ENCODE peak calls at places on chromosomes 1 and 21, in seven cellular contexts. P is psoas muscle, D is C1 segment of cervical spinal cord, K is mesenchymal stem cell, Y is SW 1271, Z is adipocyte, U is substantia nigra. F is an unnamed sample.

GRCh38 chr21:45439171-45439872 is 34.4 kb downstream of the COL18A1 start:
- DNase-seq in U (no peak), Y (peak), P (peak), K (peak), Z (peak), D (peak), F (peak)

GRCh38 chr1:198858026-198858425 is 219.2 kb downstream of the PTPRC start:
- DNase-seq in U (no peak), D (no peak), P (no peak), Y (no peak), K (peak), Z (no peak), F (peak)

GRCh38 chr1:84704872-84705426 is 14.7 kb upstream of the SSX2IP start:
- DNase-seq in P (no peak), U (no peak), D (no peak), K (no peak), Z (no peak), Y (no peak), F (no peak)

GRCh38 chr1:203327684-203328457 is 22.6 kb downstream of the BTG2 start:
- DNase-seq in Y (peak), D (no peak), U (no peak), Z (peak), K (peak), P (no peak), F (peak)

GRCh38 chr1:206020393-206021007 is 3.2 kb downstream of the CTSE start:
- DNase-seq in Y (no peak), D (no peak), P (no peak), Z (no peak), U (no peak), K (no peak), F (no peak)

GRCh38 chr1:228240411-228241240 is 32.8 kb downstream of the OBSCN start:
- DNase-seq in Y (no peak), P (no peak), K (no peak), Z (no peak), D (no peak), U (no peak), F (no peak)

GRCh38 chr1:54163573-54163972 is 10.8 kb upstream of the CDCP2 start:
- DNase-seq in Z (no peak), Y (no peak), K (no peak), U (no peak), P (no peak), D (no peak), F (no peak)

GRCh38 chr1:41371630-41372599 is 10.7 kb downstream of the FOXO6 start:
- DNase-seq in U (peak), Y (no peak), Z (peak), D (no peak), P (peak), K (no peak), F (peak)

GRCh38 chr1:16293568-16293967 is 56.6 kb upstream of the CPLANE2 start:
- DNase-seq in K (no peak), Y (no peak), D (no peak), Z (no peak), U (no peak), P (no peak), F (no peak)

GRCh38 chr1:185045793-185046441 is 559 bp downstream of the RNF2 start:
- DNase-seq in P (peak), K (peak), Z (peak), U (peak), Y (no peak), D (no peak), F (peak)

GRCh38 chr1:19310061-19310460 is 1.9 kb downstream of the AKR7A2 start:
- DNase-seq in Z (no peak), U (no peak), Y (no peak), D (no peak), P (no peak), K (no peak), F (no peak)

GRCh38 chr1:182927693-182928433 is 25.1 kb downstream of the SHCBP1L start:
- DNase-seq in Y (no peak), U (no peak), K (no peak), P (no peak), Z (no peak), D (no peak), F (no peak)

GRCh38 chr1:30304080-30304479 is 419.3 kb downstream of the MATN1 start:
- DNase-seq in Y (no peak), U (no peak), D (no peak), Z (no peak), K (no peak), P (no peak), F (no peak)

GRCh38 chr1:221234821-221235220 is 355.6 kb downstream of the HLX start:
- DNase-seq in Z (peak), K (peak), P (no peak), U (no peak), D (no peak), Y (no peak), F (peak)

GRCh38 chr1:182588460-182589396 is at the start of gene RNASEL:
- DNase-seq in P (peak), Y (peak), D (no peak), U (peak), K (peak), Z (peak), F (peak)

GRCh38 chr1:89865498-89866385 is 44.9 kb downstream of the LRRC8D start:
- DNase-seq in Z (peak), K (peak), Y (peak), U (no peak), P (no peak), D (no peak), F (peak)

GRCh38 chr1:52925571-52926005 is 1.5 kb upstream of the SCP2 start:
- DNase-seq in U (no peak), K (no peak), Z (no peak), P (no peak), D (no peak), Y (no peak), F (peak)

GRCh38 chr1:206509612-206510257 is 2.4 kb downstream of the RASSF5 start:
- DNase-seq in U (no peak), Y (no peak), D (no peak), K (no peak), Z (no peak), P (no peak), F (no peak)

GRCh38 chr1:85822696-85823095 is 114.5 kb upstream of the ZNHIT6 start:
- DNase-seq in K (no peak), U (no peak), P (no peak), D (no peak), Y (no peak), Z (peak), F (no peak)

GRCh38 chr1:81967957-81968356 is 167.2 kb downstream of the ADGRL2 start:
- DNase-seq in D (no peak), Y (no peak), U (no peak), P (no peak), Z (no peak), K (no peak), F (no peak)

GRCh38 chr1:169796411-169796810 is 1.7 kb upstream of the METTL18 start:
- DNase-seq in D (no peak), Y (no peak), Z (no peak), P (no peak), K (no peak), U (no peak), F (no peak)

GRCh38 chr1:46486432-46487015 is 3.1 kb upstream of the DMBX1 start:
- DNase-seq in P (no peak), D (no peak), Z (no peak), Y (no peak), K (no peak), U (no peak), F (no peak)

GRCh38 chr1:243933495-243933894 is 83.5 kb upstream of the AKT3 start:
- DNase-seq in Z (no peak), D (no peak), U (no peak), K (no peak), P (no peak), Y (no peak), F (no peak)

GRCh38 chr1:225651872-225652725 is 824 bp downstream of the ENAH start:
- DNase-seq in D (no peak), Y (peak), Z (peak), U (no peak), K (peak), P (no peak), F (no peak)

GRCh38 chr1:93021539-93022134 is 57.4 kb upstream of the MTF2 start:
- DNase-seq in Y (peak), U (no peak), K (peak), P (no peak), Z (peak), D (no peak), F (peak)

GRCh38 chr21:31343680-31344480 is at the start of gene TIAM1:
- DNase-seq in P (peak), D (no peak), K (peak), Y (peak), Z (peak), U (no peak), F (peak)

GRCh38 chr1:16349847-16350406 is 2.4 kb downstream of the FBXO42 start:
- DNase-seq in P (no peak), K (no peak), U (no peak), Z (no peak), Y (no peak), D (no peak), F (no peak)

GRCh38 chr1:25553749-25554425 is 10.5 kb downstream of the LDLRAP1 start:
- DNase-seq in Y (no peak), P (no peak), D (no peak), Z (no peak), K (no peak), U (no peak), F (no peak)

GRCh38 chr1:240946926-240947325 is 335.0 kb upstream of the GREM2 start:
- DNase-seq in U (no peak), Y (peak), K (peak), D (no peak), Z (peak), P (no peak), F (peak)

GRCh38 chr1:221444346-221444745 is 297.5 kb downstream of the DUSP10 start:
- DNase-seq in Y (no peak), P (no peak), U (no peak), K (no peak), D (no peak), Z (no peak), F (no peak)

GRCh38 chr1:101004666-101005065 is 20.9 kb downstream of the DPH5 start:
- DNase-seq in Y (no peak), Z (peak), K (no peak), D (no peak), U (no peak), P (no peak), F (peak)

GRCh38 chr1:230550428-230550827 is 91.9 kb upstream of the COG2 start:
- DNase-seq in P (no peak), D (no peak), U (no peak), Y (no peak), K (peak), Z (no peak), F (peak)

GRCh38 chr1:28595412-28596191 is 3.5 kb downstream of the RAB42 start:
- DNase-seq in Y (no peak), Z (no peak), D (no peak), K (no peak), P (no peak), U (no peak), F (no peak)

GRCh38 chr1:59638172-59638800 is 176.5 kb upstream of the HOOK1 start:
- DNase-seq in K (peak), P (no peak), Y (no peak), Z (peak), U (no peak), D (no peak), F (peak)

GRCh38 chr1:101331794-101332193 is 95.0 kb downstream of the S1PR1 start:
- DNase-seq in Y (no peak), U (no peak), D (no peak), Z (no peak), K (no peak), P (no peak), F (no peak)

GRCh38 chr1:31376374-31377134 is 3.7 kb upstream of the FABP3 start:
- DNase-seq in P (no peak), Y (no peak), U (peak), D (no peak), K (peak), Z (peak), F (peak)

F was measured in amniotic epithelial cell.